ENCODE peak calls at places on chromosome 14, in six cellular contexts. One of them, this sample, is unnamed.
A peak's percentile ranks its signal among the peaks of the same experiment; 100 is the strongest.

GRCh38 chr14:73457050-73457934 is 1.1 kb downstream of the NUMB start:
- DNase-seq in mesendoderm: peak; percentile 71
- DNase-seq in H9: peak; percentile 48
- DNase-seq in IMR-90: peak; percentile 33
- DNase-seq in H1: no peak
- DNase-seq in neuronal stem cell: peak; percentile 40
- DNase-seq in this sample: peak; percentile 71

GRCh38 chr14:91998667-91999570 is 40.9 kb downstream of the TRIP11 start:
- DNase-seq in H1: no peak
- DNase-seq in mesendoderm: no peak
- DNase-seq in H9: no peak
- DNase-seq in neuronal stem cell: no peak
- DNase-seq in IMR-90: no peak
- DNase-seq in this sample: no peak

GRCh38 chr14:59116984-59117415 is 71.5 kb upstream of the DAAM1 start:
- DNase-seq in mesendoderm: no peak
- DNase-seq in IMR-90: peak; percentile 35
- DNase-seq in H1: no peak
- DNase-seq in H9: no peak
- DNase-seq in neuronal stem cell: no peak
- DNase-seq in this sample: peak; percentile 38

GRCh38 chr14:92952497-92953298 is 29.7 kb downstream of the CHGA start:
- DNase-seq in mesendoderm: no peak
- DNase-seq in neuronal stem cell: no peak
- DNase-seq in H1: no peak
- DNase-seq in IMR-90: no peak
- DNase-seq in H9: no peak
- DNase-seq in this sample: no peak

GRCh38 chr14:89578048-89578619 is 161.1 kb upstream of the FOXN3 start:
- DNase-seq in neuronal stem cell: no peak
- DNase-seq in mesendoderm: no peak
- DNase-seq in H1: no peak
- DNase-seq in H9: no peak
- DNase-seq in IMR-90: peak; percentile 71
- DNase-seq in this sample: peak; percentile 17

GRCh38 chr14:78484002-78484401 is 313.8 kb downstream of the NRXN3 start:
- DNase-seq in H1: no peak
- DNase-seq in H9: no peak
- DNase-seq in neuronal stem cell: no peak
- DNase-seq in IMR-90: no peak
- DNase-seq in mesendoderm: no peak
- DNase-seq in this sample: no peak

GRCh38 chr14:34649344-34649743 is 19.4 kb upstream of the SNX6 start:
- DNase-seq in H9: no peak
- DNase-seq in mesendoderm: no peak
- DNase-seq in IMR-90: peak; percentile 97
- DNase-seq in neuronal stem cell: no peak
- DNase-seq in H1: no peak
- DNase-seq in this sample: peak; percentile 95

GRCh38 chr14:80787876-80788275 is 153.7 kb downstream of the CEP128 start:
- DNase-seq in neuronal stem cell: no peak
- DNase-seq in IMR-90: no peak
- DNase-seq in H1: no peak
- DNase-seq in mesendoderm: peak; percentile 13
- DNase-seq in H9: no peak
- DNase-seq in this sample: no peak

GRCh38 chr14:94439453-94440057 is 13.0 kb downstream of the SERPINA11 start:
- DNase-seq in IMR-90: no peak
- DNase-seq in mesendoderm: no peak
- DNase-seq in H1: no peak
- DNase-seq in H9: no peak
- DNase-seq in neuronal stem cell: no peak
- DNase-seq in this sample: no peak

GRCh38 chr14:61186793-61187641 is 94.1 kb downstream of the TMEM30B start:
- DNase-seq in H1: no peak
- DNase-seq in H9: no peak
- DNase-seq in neuronal stem cell: no peak
- DNase-seq in mesendoderm: no peak
- DNase-seq in IMR-90: no peak
- DNase-seq in this sample: no peak

GRCh38 chr14:24219080-24219479 is 3.2 kb upstream of the MDP1 start:
- DNase-seq in IMR-90: no peak
- DNase-seq in neuronal stem cell: no peak
- DNase-seq in H1: no peak
- DNase-seq in mesendoderm: no peak
- DNase-seq in H9: no peak
- DNase-seq in this sample: no peak

GRCh38 chr14:71725802-71726638 is 206.2 kb upstream of the RGS6 start:
- DNase-seq in IMR-90: peak; percentile 86
- DNase-seq in H9: no peak
- DNase-seq in H1: no peak
- DNase-seq in neuronal stem cell: no peak
- DNase-seq in mesendoderm: no peak
- DNase-seq in this sample: peak; percentile 90

GRCh38 chr14:87065366-87065765 is 927.6 kb downstream of the GALC start:
- DNase-seq in H1: no peak
- DNase-seq in H9: no peak
- DNase-seq in mesendoderm: no peak
- DNase-seq in IMR-90: no peak
- DNase-seq in neuronal stem cell: no peak
- DNase-seq in this sample: no peak

GRCh38 chr14:85572845-85573244 is 42.9 kb downstream of the FLRT2 start:
- DNase-seq in IMR-90: peak; percentile 90
- DNase-seq in H9: no peak
- DNase-seq in mesendoderm: no peak
- DNase-seq in neuronal stem cell: no peak
- DNase-seq in H1: no peak
- DNase-seq in this sample: peak; percentile 77

GRCh38 chr14:65170768-65171251 is 68.5 kb upstream of the MAX start:
- DNase-seq in IMR-90: peak; percentile 81
- DNase-seq in H1: no peak
- DNase-seq in mesendoderm: peak; percentile 88
- DNase-seq in neuronal stem cell: no peak
- DNase-seq in H9: peak; percentile 76
- DNase-seq in this sample: peak; percentile 80

GRCh38 chr14:67516679-67517078 is 16.4 kb upstream of the PLEKHH1 start:
- DNase-seq in H9: no peak
- DNase-seq in H1: no peak
- DNase-seq in IMR-90: no peak
- DNase-seq in mesendoderm: no peak
- DNase-seq in neuronal stem cell: no peak
- DNase-seq in this sample: no peak

GRCh38 chr14:89915114-89915878 is 39.2 kb downstream of the EFCAB11 start:
- DNase-seq in mesendoderm: peak; percentile 63
- DNase-seq in H1: no peak
- DNase-seq in H9: peak; percentile 34
- DNase-seq in IMR-90: peak; percentile 80
- DNase-seq in neuronal stem cell: peak; percentile 66
- DNase-seq in this sample: peak; percentile 83

GRCh38 chr14:88597601-88598000 is 34.8 kb downstream of the ZC3H14 start:
- DNase-seq in IMR-90: no peak
- DNase-seq in mesendoderm: no peak
- DNase-seq in H1: no peak
- DNase-seq in neuronal stem cell: no peak
- DNase-seq in H9: no peak
- DNase-seq in this sample: no peak

DNA sequence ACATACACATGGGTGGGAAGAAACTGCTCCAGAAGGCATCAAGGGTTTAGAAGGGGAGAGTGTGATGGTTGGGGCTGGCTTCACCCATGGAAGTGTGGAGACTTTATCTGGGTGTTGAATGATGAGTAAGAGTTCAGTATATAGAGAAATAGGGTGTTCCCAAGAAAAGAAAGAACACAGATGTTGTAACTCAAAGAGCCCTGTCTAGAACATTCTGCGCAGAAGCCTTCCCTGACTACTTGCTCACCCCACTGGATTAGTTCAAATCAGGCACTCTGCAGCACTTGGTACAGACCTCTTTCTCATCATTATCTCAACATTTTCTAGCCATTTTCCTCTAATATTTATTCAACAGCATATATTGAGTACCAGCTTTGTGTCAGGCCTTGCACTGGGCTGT is 491.7 kb downstream of the SNAPC1 start:
- DNase-seq in IMR-90: no peak
- DNase-seq in H1: no peak
- DNase-seq in neuronal stem cell: no peak
- DNase-seq in mesendoderm: no peak
- DNase-seq in H9: no peak
- DNase-seq in this sample: no peak
- H2BK120ac ChIP-seq in IMR-90: no peak overlapping the region
- H2BK120ac ChIP-seq in H1: no peak overlapping the region
- H2BK120ac ChIP-seq in neuronal stem cell: no peak overlapping the region
- H2BK120ac ChIP-seq in mesendoderm: no peak overlapping the region
- H2BK120ac ChIP-seq in H9: no peak overlapping the region
- H2BK120ac ChIP-seq in this sample: no peak overlapping the region

GRCh38 chr14:39174560-39175444 is at the start of gene PNN:
- DNase-seq in neuronal stem cell: peak; percentile 98
- DNase-seq in H9: peak; percentile 99
- DNase-seq in mesendoderm: peak; percentile 100
- DNase-seq in H1: peak; percentile 97
- DNase-seq in IMR-90: peak; percentile 100
- DNase-seq in this sample: peak; percentile 100

GRCh38 chr14:39177168-39177545 is 2.1 kb downstream of the PNN start:
- DNase-seq in IMR-90: no peak
- DNase-seq in H1: no peak
- DNase-seq in neuronal stem cell: no peak
- DNase-seq in H9: no peak
- DNase-seq in mesendoderm: no peak
- DNase-seq in this sample: no peak

GRCh38 chr14:39173198-39173597 is 1.9 kb upstream of the PNN start:
- DNase-seq in H9: no peak
- DNase-seq in H1: no peak
- DNase-seq in mesendoderm: no peak
- DNase-seq in neuronal stem cell: no peak
- DNase-seq in IMR-90: no peak
- DNase-seq in this sample: no peak

GRCh38 chr14:39176263-39177167 is 1.5 kb downstream of the PNN start:
- DNase-seq in H9: no peak
- DNase-seq in H1: no peak
- DNase-seq in IMR-90: no peak
- DNase-seq in neuronal stem cell: no peak
- DNase-seq in mesendoderm: no peak
- DNase-seq in this sample: no peak

DNA sequence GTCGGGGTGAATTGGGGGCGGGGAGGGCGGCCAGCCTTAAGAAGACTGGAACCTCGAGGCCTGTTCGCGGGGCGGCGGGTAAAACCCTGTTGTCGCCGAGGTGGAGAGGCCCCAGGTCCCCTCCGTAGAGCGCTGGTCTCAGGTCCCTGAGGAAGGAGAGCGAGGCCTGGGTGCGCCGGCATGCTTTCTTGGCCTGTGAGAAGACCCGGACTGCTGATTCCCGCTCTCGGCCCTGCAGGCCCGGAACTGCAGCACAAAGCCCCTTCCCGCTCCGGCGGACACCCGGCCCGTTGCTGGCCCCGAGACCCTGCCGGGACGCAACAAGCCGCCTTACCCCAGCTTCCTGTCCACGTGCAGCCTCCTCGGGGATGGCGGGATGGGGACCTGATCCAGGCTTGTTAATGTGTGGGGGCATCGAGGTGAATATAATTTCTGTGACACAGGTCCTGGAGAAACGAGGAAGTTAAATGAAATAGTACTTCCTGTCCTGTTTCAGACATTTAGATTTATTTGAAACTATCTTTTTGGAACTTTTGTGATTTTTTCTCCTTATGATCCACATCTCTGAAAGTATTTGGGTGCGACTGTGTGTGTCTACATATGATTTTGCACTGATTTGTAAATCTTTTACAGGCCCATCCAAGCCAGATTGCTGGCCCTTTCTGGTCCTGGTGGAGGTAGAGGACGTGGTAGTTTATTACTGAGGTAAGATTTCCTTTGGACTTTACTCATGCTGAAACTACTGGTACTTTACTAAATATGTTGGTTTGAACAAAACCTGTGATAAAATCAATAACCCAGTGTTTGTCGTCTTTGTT is 600 bp downstream of the PNN start:
- DNase-seq in mesendoderm: peak; percentile 67
- DNase-seq in H9: peak; percentile 41
- DNase-seq in neuronal stem cell: no peak
- DNase-seq in IMR-90: peak; percentile 21
- DNase-seq in H1: no peak
- DNase-seq in this sample: no peak
- H3K18ac ChIP-seq in mesendoderm: peak overlapping the region; percentile 96
- H3K18ac ChIP-seq in H9: peak overlapping the region; percentile 95
- H3K18ac ChIP-seq in neuronal stem cell: peak overlapping the region; percentile 95
- H3K18ac ChIP-seq in IMR-90: no peak overlapping the region
- H3K18ac ChIP-seq in H1: peak overlapping the region; percentile 99
- H3K18ac ChIP-seq in this sample: peak overlapping the region; percentile 59

GRCh38 chr14:99702115-99702514 is 18.0 kb downstream of the CYP46A1 start:
- DNase-seq in IMR-90: no peak
- DNase-seq in mesendoderm: no peak
- DNase-seq in H1: no peak
- DNase-seq in neuronal stem cell: no peak
- DNase-seq in H9: no peak
- DNase-seq in this sample: no peak

GRCh38 chr14:99701260-99701659 is 17.2 kb downstream of the CYP46A1 start:
- DNase-seq in mesendoderm: no peak
- DNase-seq in H9: no peak
- DNase-seq in neuronal stem cell: no peak
- DNase-seq in IMR-90: no peak
- DNase-seq in H1: no peak
- DNase-seq in this sample: no peak

GRCh38 chr14:99703381-99703780 is 19.3 kb downstream of the CYP46A1 start:
- DNase-seq in IMR-90: no peak
- DNase-seq in H9: no peak
- DNase-seq in neuronal stem cell: no peak
- DNase-seq in mesendoderm: no peak
- DNase-seq in H1: no peak
- DNase-seq in this sample: no peak

GRCh38 chr14:99706121-99706900 is 22.2 kb downstream of the CYP46A1 start:
- DNase-seq in H1: no peak
- DNase-seq in mesendoderm: no peak
- DNase-seq in neuronal stem cell: no peak
- DNase-seq in H9: peak; percentile 14
- DNase-seq in IMR-90: no peak
- DNase-seq in this sample: no peak

GRCh38 chr14:99704037-99704436 is 19.9 kb downstream of the CYP46A1 start:
- DNase-seq in H9: no peak
- DNase-seq in mesendoderm: no peak
- DNase-seq in IMR-90: no peak
- DNase-seq in neuronal stem cell: no peak
- DNase-seq in H1: no peak
- DNase-seq in this sample: no peak
- H2BK120ac ChIP-seq in H9: no peak overlapping the region
- H2BK120ac ChIP-seq in mesendoderm: no peak overlapping the region
- H2BK120ac ChIP-seq in IMR-90: no peak overlapping the region
- H2BK120ac ChIP-seq in neuronal stem cell: no peak overlapping the region
- H2BK120ac ChIP-seq in H1: no peak overlapping the region
- H2BK120ac ChIP-seq in this sample: no peak overlapping the region

DNA sequence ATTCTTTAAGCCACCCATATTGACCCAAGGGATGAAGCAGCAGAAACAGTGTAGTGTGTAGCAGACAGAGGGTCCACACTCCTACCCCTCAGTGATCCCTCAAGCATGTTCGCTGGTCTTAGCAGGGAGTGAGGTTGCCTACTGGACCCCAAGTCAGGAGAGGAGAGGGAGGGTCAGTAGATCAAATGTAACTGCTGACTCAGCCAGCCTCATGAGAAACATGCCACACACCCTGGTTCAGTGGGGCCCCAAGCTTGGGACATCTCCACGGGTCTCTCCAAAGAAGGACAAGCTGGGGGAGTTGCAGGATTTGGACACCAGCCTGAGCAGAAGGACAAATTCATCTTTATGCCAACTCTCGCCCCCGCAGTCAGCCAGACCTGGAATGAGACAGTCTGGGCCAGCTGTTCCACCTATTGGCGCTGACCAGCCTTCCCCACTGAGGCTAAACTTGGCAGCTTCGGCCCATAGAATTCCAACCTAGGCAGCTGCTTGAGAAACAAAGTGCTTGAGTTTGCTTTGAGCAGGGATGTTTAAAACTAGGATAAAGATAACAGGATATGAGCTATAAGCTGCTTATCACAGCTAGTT is 66.0 kb upstream of the ACTN1 start:
- DNase-seq in H9: no peak
- DNase-seq in neuronal stem cell: no peak
- DNase-seq in H1: no peak
- DNase-seq in mesendoderm: no peak
- DNase-seq in IMR-90: peak; percentile 91
- DNase-seq in this sample: no peak
- H3K18ac ChIP-seq in H9: peak overlapping the region; percentile 53
- H3K18ac ChIP-seq in neuronal stem cell: no peak overlapping the region
- H3K18ac ChIP-seq in H1: no peak overlapping the region
- H3K18ac ChIP-seq in mesendoderm: no peak overlapping the region
- H3K18ac ChIP-seq in IMR-90: peak overlapping the region; percentile 83
- H3K18ac ChIP-seq in this sample: peak overlapping the region; percentile 3